ENCODE peak calls at places on chromosomes 1 and 21, in nine cellular contexts. H is hepatocyte, W is HFF-Myc, Q is psoas muscle, G is left ventricle myocardium inferior, C is lower leg skin, P is WERI-Rb-1, R is upper lobe of right lung, F is HCT116. Z is an unnamed sample.

GRCh38 chr1:145999321-146000024 is 3.1 kb upstream of the TXNIP start:
- DNase-seq in C (no peak), P (no peak), Q (peak; percentile 78), H (no peak), F (no peak), G (no peak), W (no peak), R (no peak), Z (peak; percentile 63)

GRCh38 chr1:67874501-67875111 is 41.3 kb upstream of the GNG12 start:
- DNase-seq in P (peak; percentile 9), F (no peak), G (no peak), H (no peak), Q (no peak), R (no peak), W (no peak), C (no peak), Z (no peak)

GRCh38 chr1:24596401-24596880 is 40.6 kb downstream of the NCMAP start:
- DNase-seq in R (no peak), H (no peak), W (no peak), C (no peak), P (no peak), Q (no peak), F (no peak), G (no peak), Z (no peak)

GRCh38 chr1:230792691-230793462 is 45.7 kb downstream of the CAPN9 start:
- DNase-seq in R (no peak), W (no peak), P (no peak), G (no peak), C (peak; percentile 60), F (no peak), Q (no peak), H (no peak), Z (no peak)

GRCh38 chr1:23149110-23149509 is 19.5 kb downstream of the LUZP1 start:
- DNase-seq in C (no peak), R (no peak), F (no peak), Q (no peak), G (no peak), W (no peak), P (no peak), H (peak; percentile 37), Z (peak; percentile 13)

GRCh38 chr1:109210058-109210457 is 3.7 kb upstream of the SARS1 start:
- DNase-seq in Q (no peak), W (no peak), R (no peak), P (no peak), F (no peak), G (no peak), H (no peak), C (no peak), Z (no peak)

GRCh38 chr21:35229290-35229689 is 180.2 kb upstream of the RUNX1 start:
- DNase-seq in R (no peak), F (no peak), P (no peak), W (no peak), H (no peak), Q (no peak), G (no peak), C (no peak), Z (no peak)

GRCh38 chr1:83900530-83900929 is 98.4 kb downstream of the TTLL7 start:
- DNase-seq in R (no peak), P (no peak), Q (no peak), F (no peak), W (no peak), H (no peak), C (no peak), G (no peak), Z (peak; percentile 69)

GRCh38 chr1:207327994-207328393 is 6.5 kb downstream of the CD55 start:
- DNase-seq in C (no peak), R (no peak), H (no peak), F (no peak), G (no peak), Q (no peak), P (no peak), W (no peak), Z (peak; percentile 70)

GRCh38 chr1:189434461-189434860 is 1043.2 kb downstream of the BRINP3 start:
- DNase-seq in P (no peak), W (no peak), C (no peak), F (no peak), Q (no peak), R (no peak), H (peak; percentile 6), G (no peak), Z (no peak)

GRCh38 chr1:94863919-94864318 is 43.8 kb downstream of the SLC44A3 start:
- DNase-seq in H (peak; percentile 82), C (peak; percentile 85), G (no peak), W (peak; percentile 72), R (no peak), F (peak; percentile 78), Q (no peak), P (no peak), Z (peak; percentile 95)

GRCh38 chr1:86487131-86487804 is 18.5 kb downstream of the CLCA1 start:
- DNase-seq in P (no peak), H (no peak), F (no peak), C (peak; percentile 87), W (peak; percentile 92), Q (peak; percentile 74), R (no peak), G (peak; percentile 57), Z (peak; percentile 93)

GRCh38 chr1:229109320-229109761 is 161.6 kb upstream of the RAB4A start:
- DNase-seq in Q (no peak), C (no peak), W (no peak), R (no peak), G (peak; percentile 25), P (no peak), H (no peak), F (no peak), Z (no peak)

GRCh38 chr21:19922122-19922521 is 1076.1 kb upstream of the NCAM2 start:
- DNase-seq in G (no peak), H (no peak), W (no peak), C (no peak), F (no peak), R (no peak), P (no peak), Q (no peak), Z (no peak)

GRCh38 chr1:114033219-114033706 is 54.0 kb downstream of the OLFML3 start:
- DNase-seq in H (peak; percentile 55), P (peak; percentile 32), G (no peak), F (peak; percentile 15), Q (no peak), W (no peak), C (no peak), R (no peak), Z (peak; percentile 17)

DNA sequence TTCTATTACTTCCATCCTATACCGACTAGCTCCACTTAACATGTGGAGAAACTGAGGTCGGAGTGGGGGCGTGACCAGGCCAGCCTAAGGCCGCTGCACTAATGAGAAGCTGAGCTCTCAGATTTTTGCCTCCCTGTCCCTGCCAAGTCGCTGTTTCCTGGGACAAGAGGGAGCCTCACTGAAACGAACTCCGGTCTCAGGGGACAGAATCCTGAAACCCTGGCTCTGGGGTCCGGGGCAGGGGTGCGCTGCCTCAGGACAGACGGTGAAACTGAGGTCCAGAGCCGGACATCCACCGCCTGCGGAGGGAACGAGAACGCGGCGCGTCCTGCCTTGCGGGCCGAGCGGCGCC is 219 bp upstream of the GPX7 start:
- DNase-seq in G (no peak), Q (no peak), F (no peak), W (no peak), P (no peak), H (no peak), C (no peak), R (no peak), Z (peak; percentile 16)
- H3K4me3 ChIP-seq in G (peak overlapping the region; percentile 73), Q (peak overlapping the region; percentile 68), F (no peak overlapping the region), W (peak overlapping the region; percentile 44), P (no peak overlapping the region), H (peak overlapping the region; percentile 33), C (peak overlapping the region; percentile 40), R (peak overlapping the region; percentile 58), Z (peak overlapping the region; percentile 28)

GRCh38 chr1:218996362-218996761 is 177.3 kb upstream of the LYPLAL1 start:
- DNase-seq in Q (no peak), H (no peak), W (no peak), F (no peak), G (no peak), C (no peak), R (no peak), P (no peak), Z (no peak)
- TF ChIP-seq CTCF in Q (no peak), H (peak; percentile 18), W (peak; percentile 11), F (no peak), G (no peak), C (no peak), R (peak; percentile 30), P (no peak), Z (no peak)

DNA sequence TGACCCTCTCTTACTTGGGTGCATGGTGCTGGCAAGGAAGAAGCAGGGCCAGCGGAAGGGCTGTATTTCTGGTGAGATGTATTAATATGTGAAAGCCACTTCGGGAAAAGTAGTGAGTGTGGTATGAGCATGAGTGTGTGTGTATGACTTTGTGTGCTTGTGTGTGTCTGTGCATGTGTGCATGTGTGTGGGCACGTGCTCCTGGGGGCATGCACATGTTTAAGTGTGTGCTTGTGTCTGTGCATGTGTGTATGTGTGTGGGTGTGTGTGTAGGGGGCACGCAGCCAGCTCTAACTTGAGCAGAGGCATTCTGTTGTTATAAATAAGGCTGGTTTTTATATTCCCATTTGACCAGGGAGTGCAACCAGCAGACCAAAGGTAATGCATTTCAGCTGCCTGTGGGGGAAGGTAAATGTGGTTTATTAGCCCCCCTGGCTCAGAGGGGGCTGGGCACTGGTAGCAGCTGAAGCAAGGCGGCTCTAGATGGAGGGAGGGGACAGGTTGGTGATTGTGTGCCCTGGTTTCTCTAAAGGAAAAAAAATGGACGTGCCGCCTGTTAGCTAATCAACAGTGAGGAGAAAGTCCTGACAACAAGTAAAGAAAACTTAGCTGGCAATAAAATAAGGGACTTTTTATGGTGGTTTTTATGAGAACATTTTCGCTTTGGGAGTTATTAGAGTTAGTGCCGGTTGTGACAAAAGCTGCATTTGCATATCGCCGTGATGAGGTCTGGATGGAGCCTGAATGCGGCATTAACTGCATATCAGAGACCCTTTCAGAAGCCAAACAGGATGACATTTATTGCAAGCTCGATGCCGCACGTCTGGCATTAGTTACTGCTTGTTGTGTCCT is 180.0 kb downstream of the CAMTA1 start:
- DNase-seq in R (no peak), P (no peak), H (no peak), W (no peak), G (no peak), C (no peak), F (no peak), Q (no peak), Z (no peak)
- H3K4me3 ChIP-seq in R (no peak overlapping the region), P (no peak overlapping the region), H (no peak overlapping the region), W (no peak overlapping the region), G (no peak overlapping the region), C (no peak overlapping the region), F (no peak overlapping the region), Q (peak overlapping the region; percentile 22), Z (no peak overlapping the region)

GRCh38 chr1:15039901-15040300 is 113.6 kb upstream of the TMEM51 start:
- DNase-seq in H (no peak), C (no peak), P (no peak), G (no peak), W (no peak), R (no peak), F (no peak), Q (no peak), Z (no peak)

GRCh38 chr1:15039017-15039648 is 114.4 kb upstream of the TMEM51 start:
- DNase-seq in R (no peak), H (no peak), G (no peak), F (no peak), W (no peak), P (no peak), C (no peak), Q (no peak), Z (no peak)

GRCh38 chr1:15035236-15035635 is 118.3 kb upstream of the TMEM51 start:
- DNase-seq in Q (no peak), C (no peak), P (no peak), G (no peak), F (no peak), H (no peak), R (no peak), W (no peak), Z (no peak)

GRCh38 chr1:15036101-15036500 is 117.4 kb upstream of the TMEM51 start:
- DNase-seq in H (no peak), F (no peak), W (no peak), C (no peak), R (no peak), G (no peak), Q (no peak), P (no peak), Z (no peak)

GRCh38 chr1:15038232-15039016 is 115.1 kb upstream of the TMEM51 start:
- DNase-seq in F (peak; percentile 77), Q (no peak), W (no peak), C (no peak), G (no peak), R (no peak), H (peak; percentile 42), P (peak; percentile 36), Z (peak; percentile 35)
- TF ChIP-seq CTCF in F (peak; percentile 65), Q (no peak), W (peak; percentile 52), C (no peak), G (no peak), R (peak; percentile 26), H (peak; percentile 40), P (peak; percentile 63), Z (no peak)

Z was measured in cardiac fibroblast.